ENCODE peak calls at places on chromosomes 16 and 17, in six cellular contexts. L, J, Q, D, I and A are unnamed samples.

GRCh38 chr16:66440970-66441369 is 13.9 kb downstream of the BEAN1 start:
- DNase-seq in J (no peak), D (no peak), I (peak; percentile 31), L (no peak), Q (no peak), A (no peak)

GRCh38 chr16:69514366-69514765 is 51.4 kb upstream of the NFAT5 start:
- DNase-seq in J (no peak), I (no peak), Q (no peak), D (no peak), L (no peak), A (no peak)

GRCh38 chr17:70072900-70073299 is 2.1 kb upstream of the KCNJ16 start:
- DNase-seq in J (no peak), Q (no peak), D (peak; percentile 16), L (no peak), I (no peak), A (no peak)

GRCh38 chr17:732788-733720 is 658 bp downstream of the TLCD3A start:
- DNase-seq in Q (no peak), D (peak; percentile 70), L (no peak), J (peak; percentile 37), I (peak; percentile 86), A (no peak)

GRCh38 chr16:26963109-26963508 is 103.6 kb upstream of the C16orf82 start:
- DNase-seq in J (no peak), L (no peak), I (peak; percentile 88), Q (no peak), D (no peak), A (no peak)

GRCh38 chr16:25006504-25007055 is 8.6 kb downstream of the ARHGAP17 start:
- DNase-seq in Q (no peak), I (no peak), D (no peak), L (no peak), J (no peak), A (no peak)

GRCh38 chr17:81444610-81445339 is 49.5 kb downstream of the BAHCC1 start:
- DNase-seq in Q (no peak), J (no peak), I (no peak), L (no peak), D (no peak), A (no peak)

GRCh38 chr17:14019186-14019956 is 49.9 kb upstream of the COX10 start:
- DNase-seq in Q (no peak), J (no peak), L (no peak), I (no peak), D (no peak), A (no peak)

GRCh38 chr16:5314377-5314776 is 216.8 kb upstream of the EEF2KMT start:
- DNase-seq in L (no peak), I (no peak), D (no peak), Q (no peak), J (no peak), A (no peak)

GRCh38 chr17:28928061-28928460 is 23.3 kb downstream of the PHF12 start:
- DNase-seq in D (no peak), I (no peak), L (no peak), J (no peak), Q (no peak), A (no peak)

GRCh38 chr17:78144146-78144719 is 2.0 kb upstream of the C17orf99 start:
- DNase-seq in Q (peak; percentile 88), D (peak; percentile 93), I (peak; percentile 54), J (peak; percentile 75), L (peak; percentile 90), A (peak; percentile 73)

GRCh38 chr16:30004811-30005242 is 6.0 kb downstream of the DOC2A start:
- DNase-seq in J (no peak), D (no peak), I (no peak), Q (no peak), L (no peak), A (no peak)

GRCh38 chr16:30934827-30935557 is 11.6 kb downstream of the FBXL19 start:
- DNase-seq in I (peak; percentile 92), L (no peak), D (peak; percentile 55), J (no peak), Q (no peak), A (no peak)

GRCh38 chr17:79542718-79543117 is 68.1 kb downstream of the RBFOX3 start:
- DNase-seq in Q (no peak), D (no peak), I (no peak), J (no peak), L (no peak), A (no peak)
- H3K27me3 ChIP-seq in Q (no peaks in the 10 kb centered on the region), D (no peaks in the 10 kb centered on the region), I (no peaks in the 10 kb centered on the region), J (no peaks in the 10 kb centered on the region), L (peaks cover 14% of the 10 kb centered on the region), A (no peaks in the 10 kb centered on the region)

GRCh38 chr17:74119049-74119580 is 84.4 kb upstream of the RPL38 start:
- DNase-seq in Q (no peak), J (no peak), L (no peak), D (no peak), I (no peak), A (no peak)
- H3K4me1 ChIP-seq in Q (no peaks in the 10 kb centered on the region), J (no peaks in the 10 kb centered on the region), L (no peaks in the 10 kb centered on the region), D (no peaks in the 10 kb centered on the region), I (peaks cover 11% of the 10 kb centered on the region), A (no peaks in the 10 kb centered on the region)

GRCh38 chr17:2710075-2710803 is 1.3 kb downstream of the CLUH start:
- DNase-seq in J (no peak), D (no peak), I (peak; percentile 66), Q (no peak), L (no peak), A (no peak)

GRCh38 chr17:2709173-2709661 is 2.3 kb downstream of the CLUH start:
- DNase-seq in L (no peak), I (peak; percentile 72), D (peak; percentile 90), J (peak; percentile 69), Q (no peak), A (no peak)

GRCh38 chr17:2706911-2707510 is 4.6 kb downstream of the CLUH start:
- DNase-seq in D (peak; percentile 48), J (no peak), L (no peak), Q (no peak), I (no peak), A (no peak)

GRCh38 chr17:2707721-2708584 is 3.6 kb downstream of the CLUH start:
- DNase-seq in Q (peak; percentile 85), L (peak; percentile 81), J (no peak), D (peak; percentile 74), I (peak; percentile 94), A (peak; percentile 44)

DNA sequence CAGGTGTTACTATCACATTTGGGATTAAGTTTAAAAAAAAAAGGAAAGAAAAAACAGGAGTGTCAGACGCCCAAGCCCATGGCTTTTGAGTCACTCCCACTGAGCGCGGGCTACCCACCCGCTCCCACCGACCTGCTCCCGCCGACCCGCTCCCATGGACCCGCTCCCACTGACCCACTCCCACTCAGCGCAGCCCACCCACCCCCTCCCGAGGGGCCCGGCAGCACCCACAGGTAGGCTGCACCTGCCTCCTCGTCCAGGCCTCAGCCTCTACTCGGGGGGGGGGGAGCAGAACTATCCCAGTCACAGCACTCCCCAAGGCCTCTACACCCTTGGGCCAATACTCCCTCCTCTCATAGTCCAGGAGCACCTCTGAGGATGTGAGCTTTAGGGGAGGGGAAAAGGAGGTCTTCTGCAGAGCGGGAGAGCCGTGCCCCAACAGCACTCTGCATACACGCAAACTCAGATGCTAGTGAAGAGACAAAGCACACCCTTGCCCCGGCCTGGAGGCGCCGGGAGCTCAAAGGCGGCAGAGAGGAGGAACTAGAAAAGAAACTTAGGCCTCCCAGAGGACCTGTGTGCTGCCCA is 2.9 kb downstream of the CLUH start:
- DNase-seq in I (no peak), D (no peak), L (no peak), J (no peak), Q (no peak), A (no peak)
- H3K27ac ChIP-seq in I (no peak overlapping the region), D (peak overlapping the region; percentile 93), L (peak overlapping the region; percentile 85), J (no peak overlapping the region), Q (peak overlapping the region; percentile 91), A (no peak overlapping the region)

DNA sequence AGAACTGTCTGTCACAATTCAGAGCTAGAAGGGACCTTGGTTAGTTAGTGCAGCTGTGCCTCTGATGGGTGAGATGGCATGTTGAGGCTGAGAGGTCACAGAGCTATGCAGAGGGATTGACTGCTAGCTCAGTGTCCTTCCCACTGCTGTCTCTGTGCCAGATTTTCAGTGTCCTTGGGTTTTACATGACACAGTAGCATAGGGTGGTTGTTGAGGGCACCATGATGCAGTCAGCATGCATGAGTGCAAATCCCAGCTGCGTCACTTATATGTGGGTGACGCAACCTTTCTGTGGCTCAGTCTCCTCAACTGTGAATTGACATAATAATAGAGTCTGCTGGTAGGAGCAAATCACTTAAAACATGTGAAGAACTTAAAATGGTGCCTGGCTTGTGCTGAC is 2.7 kb downstream of the MT1A start:
- DNase-seq in L (no peak), I (no peak), Q (no peak), J (no peak), D (no peak), A (no peak)
- H3K27me3 ChIP-seq in L (peaks cover 95% of the 10 kb centered on the region), I (peaks cover 100% of the 10 kb centered on the region), Q (no peaks in the 10 kb centered on the region), J (no peaks in the 10 kb centered on the region), D (no peaks in the 10 kb centered on the region), A (peaks cover 6% of the 10 kb centered on the region)

DNA sequence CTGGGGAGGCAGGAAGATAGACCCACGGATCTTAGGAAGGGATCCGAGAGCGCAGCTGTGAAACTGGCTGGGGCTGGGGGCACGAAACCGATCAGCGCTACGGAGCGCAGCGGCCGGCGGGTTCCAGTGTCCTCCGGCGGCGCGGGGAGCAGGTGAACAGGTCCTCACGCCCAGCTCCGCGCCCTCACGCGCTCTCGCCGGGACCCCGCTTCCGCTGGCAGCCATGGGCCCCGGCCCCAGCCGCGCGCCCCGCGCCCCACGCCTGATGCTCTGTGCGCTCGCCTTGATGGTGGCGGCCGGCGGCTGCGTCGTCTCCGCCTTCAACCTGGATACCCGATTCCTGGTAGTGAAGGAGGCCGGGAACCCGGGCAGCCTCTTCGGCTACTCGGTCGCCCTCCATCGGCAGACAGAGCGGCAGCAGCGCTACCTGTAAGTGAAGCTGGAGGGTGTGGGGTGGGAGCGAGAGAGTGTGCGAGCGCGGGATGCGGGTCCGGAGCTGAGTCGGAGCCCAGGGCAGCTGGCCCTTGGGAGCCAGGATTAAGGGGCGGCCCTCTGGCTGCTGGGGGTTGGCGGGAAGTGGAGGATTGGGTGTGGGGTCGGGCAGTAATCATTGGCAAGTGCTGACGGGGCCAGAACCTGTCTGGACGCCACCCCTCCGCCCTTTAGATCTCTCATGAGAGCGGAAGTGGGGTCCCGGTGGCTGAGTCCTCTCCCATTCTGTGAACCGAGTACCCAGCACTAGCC is 479 bp downstream of the ITGA3 start:
- DNase-seq in I (peak; percentile 98), D (peak; percentile 84), Q (peak; percentile 63), J (peak; percentile 70), L (no peak), A (peak; percentile 69)
- H3K4me1 ChIP-seq in I (peaks cover 16% of the 10 kb centered on the region), D (peaks cover 89% of the 10 kb centered on the region), Q (peaks cover 59% of the 10 kb centered on the region), J (peaks cover 44% of the 10 kb centered on the region), L (peaks cover 81% of the 10 kb centered on the region), A (peaks cover 20% of the 10 kb centered on the region)

DNA sequence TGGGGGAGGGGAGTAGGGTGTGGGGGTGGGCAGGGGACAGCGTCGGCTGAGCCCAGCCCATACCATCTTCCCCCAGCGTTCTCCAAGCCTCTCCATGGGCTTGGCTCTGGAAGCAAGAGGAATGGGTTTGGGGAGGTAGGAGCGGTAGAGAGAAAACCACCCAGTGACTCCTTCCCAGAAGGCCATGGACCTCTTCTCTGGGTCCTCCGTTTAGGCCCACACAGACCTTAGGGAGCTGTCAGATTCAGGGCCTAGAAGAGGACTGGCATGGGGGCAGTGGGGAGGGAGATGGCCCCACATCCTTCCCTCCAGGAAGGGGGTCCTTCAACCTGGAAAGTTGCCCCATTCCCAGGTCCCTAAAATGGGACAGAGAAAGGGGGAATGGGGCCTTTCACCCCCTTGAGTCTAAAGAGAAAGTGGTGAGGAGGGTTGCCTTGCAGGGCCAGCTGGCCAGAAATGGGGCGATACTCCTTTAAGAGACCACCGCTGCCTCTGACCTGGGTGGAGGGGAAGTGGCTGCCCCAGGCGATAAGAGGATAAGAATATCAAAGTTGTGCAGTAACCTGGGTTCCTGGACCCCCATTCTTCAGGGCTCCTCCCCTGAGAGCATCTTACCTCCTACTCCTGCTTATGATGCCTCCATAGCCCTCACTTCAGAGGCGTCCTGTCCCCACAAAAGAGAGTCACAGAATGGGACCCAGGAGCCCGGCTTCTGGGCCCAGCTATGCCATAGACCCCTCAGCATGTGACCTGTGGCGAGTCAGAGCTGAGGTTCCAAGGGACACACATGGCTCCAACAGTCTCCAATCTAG is 5.0 kb upstream of the TSPOAP1 start:
- DNase-seq in J (no peak), I (no peak), Q (no peak), L (no peak), D (no peak), A (no peak)
- H3K27ac ChIP-seq in J (no peak overlapping the region), I (no peak overlapping the region), Q (no peak overlapping the region), L (no peak overlapping the region), D (no peak overlapping the region), A (no peak overlapping the region)